ENCODE peak calls at places on chromosomes 16 and 17, in eight cellular contexts. E is neuronal stem cell; K is tibial artery; Z is CD8-positive, alpha-beta T cell; U is PC-9; A is CD8-positive, alpha-beta memory T cell; H is astrocyte; O is right lobe of liver. B is an unnamed sample. For H3K4me1 and H3K36me3, the result is how much of the 10 kb centered on the place peaks cover.

GRCh38 chr16:53369921-53370320 is 64.3 kb upstream of the RBL2 start:
- DNase-seq in E (no peak), K (no peak), Z (no peak), U (no peak), A (no peak), H (no peak), O (no peak), B (no peak)

GRCh38 chr17:56939869-56940484 is 20.9 kb downstream of the COIL start:
- DNase-seq in E (peak), K (no peak), Z (no peak), U (peak), A (peak), H (peak), O (no peak), B (no peak)

GRCh38 chr16:18983565-18984424 is at the start of gene TMC7:
- DNase-seq in E (peak), K (peak), Z (no peak), U (peak), A (no peak), H (peak), O (peak), B (no peak)

GRCh38 chr16:56708418-56708817 is 21.5 kb upstream of the NUP93 start:
- DNase-seq in E (no peak), K (no peak), Z (peak), U (no peak), A (peak), H (no peak), O (no peak), B (no peak)

GRCh38 chr17:68587847-68588246 is 13.3 kb downstream of the FAM20A start:
- DNase-seq in E (no peak), K (no peak), Z (no peak), U (no peak), A (no peak), H (no peak), O (no peak), B (no peak)

GRCh38 chr17:28725166-28725659 is 820 bp downstream of the TLCD1 start:
- DNase-seq in E (no peak), K (no peak), Z (no peak), U (peak), A (no peak), H (peak), O (no peak), B (no peak)

GRCh38 chr16:8048433-8048832 is 541.9 kb downstream of the TMEM114 start:
- DNase-seq in E (no peak), K (no peak), Z (no peak), U (no peak), A (no peak), H (no peak), O (no peak), B (no peak)

GRCh38 chr17:38703742-38704644 is 1.1 kb upstream of the MLLT6 start:
- DNase-seq in E (peak), K (peak), Z (peak), U (peak), A (peak), H (no peak), O (peak), B (peak)

GRCh38 chr16:89828199-89828869 is at the start of gene SPIRE2:
- DNase-seq in E (peak), K (peak), Z (peak), U (peak), A (peak), H (peak), O (peak), B (peak)

GRCh38 chr16:66502020-66502913 is 47.7 kb downstream of the TK2 start:
- DNase-seq in E (no peak), K (peak), Z (no peak), U (no peak), A (no peak), H (no peak), O (peak), B (no peak)

GRCh38 chr17:45170976-45171337 is 9.3 kb downstream of the HEXIM2 start:
- DNase-seq in E (no peak), K (peak), Z (no peak), U (peak), A (no peak), H (peak), O (peak), B (no peak)

GRCh38 chr16:87550510-87550961 is 51.8 kb upstream of the JPH3 start:
- DNase-seq in E (peak), K (no peak), Z (peak), U (peak), A (peak), H (no peak), O (peak), B (peak)

DNA sequence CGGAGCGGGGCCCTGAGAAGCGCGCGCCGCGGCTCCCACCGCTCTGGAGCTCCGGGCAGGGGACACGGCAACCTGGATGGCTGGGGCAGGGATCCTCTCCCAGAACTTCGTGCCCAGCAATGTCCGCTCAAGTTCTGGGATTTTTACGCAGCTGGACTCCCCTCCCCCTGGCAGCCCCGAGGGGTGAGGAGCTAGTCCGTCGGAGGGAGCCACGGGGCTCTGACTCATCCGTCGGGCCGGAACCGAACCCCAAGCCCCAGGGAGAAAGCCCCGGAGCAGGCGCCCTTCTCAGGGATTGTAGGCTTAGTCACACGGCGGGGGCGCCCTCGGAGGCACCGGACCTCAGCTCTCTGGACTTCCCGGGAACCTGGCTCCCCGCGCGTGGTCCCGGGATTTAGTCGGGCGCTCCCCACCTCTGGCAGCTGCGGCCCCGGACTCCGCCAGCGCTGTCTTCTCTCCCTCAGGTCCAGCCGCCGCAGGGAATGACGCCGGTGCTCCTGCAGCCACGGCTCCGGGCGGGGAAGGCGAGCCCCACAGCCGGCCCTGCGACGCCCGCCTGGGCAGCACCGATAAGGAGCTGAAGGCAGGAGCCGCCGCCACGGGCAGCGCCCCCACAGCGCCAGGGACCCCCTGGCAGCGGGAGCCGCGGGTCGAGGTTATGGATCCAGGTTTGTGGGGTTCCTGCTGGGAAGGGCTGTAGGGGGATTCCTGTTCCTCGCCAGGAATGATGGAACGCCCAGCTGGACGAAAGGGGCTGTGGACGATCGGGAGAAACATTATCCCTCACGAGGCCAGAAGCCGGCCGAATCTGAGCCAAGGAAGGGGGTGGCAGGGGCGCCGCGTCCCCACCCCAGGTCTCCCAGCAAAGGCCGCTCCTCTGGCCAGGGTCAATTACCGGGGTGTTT is 830 bp downstream of the SPHK1 start:
- DNase-seq in E (peak), K (peak), Z (peak), U (no peak), A (no peak), H (peak), O (no peak), B (peak)
- H3K4me1 ChIP-seq in E (under half), K (under half), Z (under half), U (under half), A (under half), H (under half), O (under half), B (under half)

DNA sequence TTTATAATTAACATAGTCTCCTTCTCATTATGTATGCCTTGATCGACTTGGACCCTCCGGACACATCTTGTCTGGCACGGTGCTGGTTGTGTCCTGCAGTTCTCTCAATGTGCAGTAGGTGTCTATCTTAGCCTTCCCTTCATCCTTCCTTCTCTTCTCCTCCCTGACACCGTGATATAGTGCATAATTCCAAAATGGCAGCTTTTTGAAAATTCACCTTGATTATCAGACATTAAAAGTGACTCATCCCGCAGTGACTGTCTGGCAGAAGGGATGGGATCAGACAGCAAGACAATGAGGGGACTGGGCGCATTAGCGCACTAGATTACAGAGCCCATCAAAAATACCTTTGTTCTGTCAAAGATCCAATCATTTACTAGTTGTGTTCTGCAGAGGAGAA is 70.0 kb upstream of the PMFBP1 start:
- DNase-seq in E (peak), K (no peak), Z (no peak), U (peak), A (no peak), H (peak), O (no peak), B (no peak)
- H3K36me3 ChIP-seq in E (under half), K (under half), Z (under half), U (under half), A (under half), H (under half), O (under half), B (under half)

DNA sequence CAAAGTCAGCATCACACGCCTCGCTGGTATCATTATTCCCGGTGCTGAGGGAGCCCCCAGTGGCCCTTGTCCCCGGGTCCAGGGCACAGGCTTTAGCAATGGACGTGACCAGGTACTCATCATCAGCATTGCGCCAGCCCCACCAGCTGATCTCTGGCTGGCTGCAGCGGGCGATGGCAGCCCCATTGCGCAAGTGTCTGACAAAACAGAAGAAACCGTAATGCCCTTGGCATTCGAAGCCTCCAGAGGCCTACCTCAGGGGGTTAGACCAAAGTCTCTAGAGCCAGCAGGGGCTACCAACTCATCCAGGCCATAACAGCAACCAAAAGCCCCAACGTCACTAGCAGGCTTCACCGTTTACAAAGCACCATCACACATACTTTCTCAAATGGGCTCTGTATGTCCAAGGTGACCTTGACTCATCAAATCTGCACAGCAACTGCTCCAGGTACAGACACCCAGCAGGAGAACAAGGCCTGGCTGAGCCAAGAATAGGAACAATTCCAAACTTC is 7.3 kb downstream of the MTMR4 start:
- DNase-seq in E (no peak), K (no peak), Z (no peak), U (no peak), A (no peak), H (no peak), O (peak), B (no peak)
- H3K4me1 ChIP-seq in E (under half), K (under half), Z (under half), U (under half), A (under half), H (under half), O (under half), B (under half)

DNA sequence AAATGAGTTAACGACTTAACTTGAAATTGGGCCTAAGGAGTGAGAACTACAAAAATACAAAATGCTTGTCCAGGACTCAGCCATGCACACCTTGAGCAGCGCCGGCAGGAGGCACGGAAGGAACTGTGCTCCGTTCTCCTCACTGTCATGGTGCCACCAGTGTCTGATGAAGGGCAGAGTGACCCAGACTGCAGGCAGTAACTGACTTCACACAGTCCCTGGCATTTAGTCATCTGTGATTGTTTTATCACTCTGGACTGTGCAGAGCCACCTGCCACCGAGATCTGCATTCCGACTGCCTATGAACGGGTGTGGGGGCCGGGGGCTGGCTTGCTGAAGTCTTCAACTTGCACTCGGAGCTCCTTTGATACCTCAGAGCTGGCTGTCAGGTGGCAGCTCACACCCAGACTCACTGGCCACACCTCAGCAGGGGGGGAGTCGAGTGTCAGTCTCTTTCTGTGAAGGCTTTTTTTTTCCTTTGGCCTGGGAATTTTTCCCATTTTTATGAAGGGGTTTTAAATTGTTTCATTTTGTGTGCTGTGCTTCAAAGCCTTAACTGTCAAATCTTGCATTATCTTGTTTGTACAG is 20.2 kb upstream of the ENDOV start:
- DNase-seq in E (no peak), K (no peak), Z (no peak), U (no peak), A (no peak), H (no peak), O (no peak), B (no peak)
- H3K36me3 ChIP-seq in E (under half), K (under half), Z (under half), U (under half), A (under half), H (under half), O (under half), B (under half)

GRCh38 chr16:27327586-27327915 is 13.8 kb downstream of the IL4R start:
- DNase-seq in E (no peak), K (no peak), Z (no peak), U (no peak), A (no peak), H (no peak), O (no peak), B (no peak)
- H3K4me1 ChIP-seq in E (under half), K (under half), Z (under half), U (half or more), A (half or more), H (under half), O (under half), B (half or more)

DNA sequence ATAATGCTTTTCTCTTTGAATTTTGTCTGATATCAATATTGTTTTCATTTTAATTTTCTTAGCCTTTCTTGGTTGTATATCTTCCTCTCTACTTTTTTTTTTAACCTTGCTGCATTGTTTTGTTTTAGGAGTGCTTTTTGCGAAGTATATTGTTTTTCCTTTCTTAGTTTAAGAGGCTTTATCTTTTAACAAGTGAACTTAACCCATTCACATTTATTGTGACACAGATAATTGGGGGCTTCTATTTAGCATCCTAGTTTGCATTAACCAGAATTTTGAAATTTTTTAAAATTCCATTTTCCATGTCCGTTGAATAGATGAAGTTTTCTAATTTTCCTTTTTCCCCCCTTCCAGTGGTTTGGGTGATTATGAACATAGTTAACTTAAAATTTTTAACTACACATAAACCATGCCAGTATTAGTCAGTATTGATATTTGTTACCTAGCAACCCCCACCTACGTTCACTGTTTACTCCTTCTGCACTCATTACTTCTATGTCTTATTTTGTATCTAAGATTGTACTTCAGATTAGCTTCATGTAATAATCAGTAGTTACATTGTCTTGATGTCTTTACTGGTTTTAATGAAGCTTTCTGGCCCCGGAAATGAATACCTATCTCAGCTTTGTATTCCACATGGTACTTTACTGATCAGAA is 44.4 kb downstream of the TNRC6A start:
- DNase-seq in E (no peak), K (no peak), Z (no peak), U (no peak), A (no peak), H (no peak), O (no peak), B (no peak)
- H3K36me3 ChIP-seq in E (half or more), K (under half), Z (under half), U (under half), A (under half), H (under half), O (under half), B (under half)

DNA sequence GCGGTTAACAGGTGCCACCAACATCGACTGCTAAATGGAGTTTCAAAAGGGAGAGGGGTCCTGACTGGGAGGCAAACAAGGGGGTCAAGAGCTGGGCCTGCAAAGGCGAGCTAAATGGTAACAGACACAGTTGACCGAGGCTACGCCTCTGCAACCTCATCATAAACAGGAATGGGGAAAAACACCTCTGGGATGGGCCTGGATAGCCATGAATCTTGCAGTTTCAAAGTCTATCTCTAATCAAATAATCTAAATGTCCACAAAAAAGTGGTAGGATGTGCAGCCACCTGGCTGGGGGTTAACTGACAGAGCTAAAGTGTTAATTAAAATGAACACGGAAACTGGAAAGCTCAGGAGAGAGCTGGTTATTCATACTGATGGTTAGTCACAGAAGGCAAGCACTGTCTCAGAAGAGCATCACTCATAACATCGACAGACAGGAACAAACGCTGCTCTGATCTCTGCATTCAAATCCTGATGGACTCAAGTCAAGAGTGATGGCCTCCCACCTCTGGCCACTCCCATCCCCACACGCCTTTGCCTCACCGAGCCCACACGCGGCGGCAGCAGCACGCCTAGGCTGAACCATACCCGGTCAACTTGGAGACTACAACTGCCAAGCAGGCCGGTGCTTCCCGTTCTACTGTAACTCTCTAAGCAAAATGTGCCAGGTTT is 56.3 kb downstream of the CREBBP start:
- DNase-seq in E (no peak), K (no peak), Z (no peak), U (no peak), A (no peak), H (no peak), O (no peak), B (no peak)
- H3K4me1 ChIP-seq in E (under half), K (under half), Z (half or more), U (under half), A (half or more), H (half or more), O (under half), B (under half)

B was measured in effector memory CD4-positive, alpha-beta T cell.